ENCODE peak calls at places on chromosomes 11 and 22, in five cellular contexts. A is IMR-90, P is tibial nerve, E is colonic mucosa, U is lower lobe of right lung. R is an unnamed sample.

GRCh38 chr11:46369458-46370152 is 11.9 kb upstream of the MDK start:
- DNase-seq in A (peak; percentile 77), P (peak; percentile 22), E (peak; percentile 52), U (no peak), R (peak; percentile 65)

GRCh38 chr11:2702771-2703486 is 3.1 kb upstream of the KCNQ1OT1 start:
- DNase-seq in U (peak; percentile 32), P (no peak), E (no peak), A (no peak), R (no peak)

GRCh38 chr22:39748877-39749276 is 144.7 kb downstream of the ENTHD1 start:
- DNase-seq in P (no peak), E (no peak), A (peak; percentile 97), U (no peak), R (no peak)

GRCh38 chr11:41320233-41320993 is 139.0 kb downstream of the LRRC4C start:
- DNase-seq in U (no peak), E (no peak), A (no peak), P (no peak), R (no peak)

GRCh38 chr11:134052395-134052987 is 16.4 kb upstream of the JAM3 start:
- DNase-seq in U (no peak), A (peak; percentile 22), P (no peak), E (no peak), R (no peak)

GRCh38 chr22:31926969-31927368 is 17.4 kb upstream of the YWHAH start:
- DNase-seq in A (no peak), U (no peak), P (no peak), E (no peak), R (no peak)

GRCh38 chr11:130847517-130847916 is 68.8 kb downstream of the SNX19 start:
- DNase-seq in E (no peak), P (no peak), A (peak; percentile 87), U (no peak), R (no peak)

GRCh38 chr11:124778281-124778680 is 16.2 kb upstream of the ESAM start:
- DNase-seq in A (no peak), P (no peak), E (no peak), U (no peak), R (no peak)

GRCh38 chr22:42930810-42931420 is 73.8 kb upstream of the ARFGAP3 start:
- DNase-seq in P (no peak), E (no peak), A (peak; percentile 52), U (no peak), R (no peak)

GRCh38 chr11:113163291-113164030 is 150.9 kb upstream of the TTC12 start:
- DNase-seq in A (no peak), U (no peak), E (no peak), P (peak; percentile 63), R (no peak)

GRCh38 chr11:107116358-107116757 is 98.1 kb upstream of the GUCY1A2 start:
- DNase-seq in E (no peak), P (no peak), U (no peak), A (no peak), R (no peak)

GRCh38 chr11:102794382-102794781 is 3.6 kb downstream of the MMP1 start:
- DNase-seq in P (no peak), U (no peak), E (no peak), A (peak; percentile 50), R (no peak)

GRCh38 chr22:17897411-17897810 is 123.1 kb upstream of the BID start:
- DNase-seq in E (no peak), P (no peak), U (no peak), A (no peak), R (no peak)

GRCh38 chr11:10067629-10068300 is 226.3 kb downstream of the SBF2 start:
- DNase-seq in P (no peak), E (no peak), U (no peak), A (no peak), R (no peak)

GRCh38 chr11:115678942-115679341 is 174.7 kb upstream of the CADM1 start:
- DNase-seq in E (peak; percentile 60), P (no peak), A (no peak), U (no peak), R (no peak)

GRCh38 chr11:64765291-64765803 is 5.6 kb upstream of the PYGM start:
- DNase-seq in P (no peak), A (no peak), U (no peak), E (no peak), R (no peak)

GRCh38 chr22:28075260-28075981 is 156.4 kb upstream of the PITPNB start:
- DNase-seq in E (peak; percentile 29), U (peak; percentile 50), P (peak; percentile 65), A (peak; percentile 91), R (no peak)

GRCh38 chr11:117600261-117600783 is 196.7 kb downstream of the DSCAML1 start:
- DNase-seq in U (no peak), P (no peak), A (no peak), E (no peak), R (no peak)

GRCh38 chr22:44451016-44451415 is 47.0 kb downstream of the RTL6 start:
- DNase-seq in A (no peak), P (no peak), U (no peak), E (no peak), R (no peak)

GRCh38 chr22:36571991-36572390 is 43.0 kb upstream of the EIF3D start:
- DNase-seq in U (no peak), P (no peak), E (no peak), A (no peak), R (no peak)

GRCh38 chr11:34234086-34234740 is 123.6 kb downstream of the ABTB2 start:
- DNase-seq in U (no peak), E (peak; percentile 86), P (no peak), A (peak; percentile 78), R (peak; percentile 75)

GRCh38 chr11:113805640-113806039 is 26.0 kb downstream of the CLDN25 start:
- DNase-seq in A (peak; percentile 5), U (no peak), P (no peak), E (no peak), R (no peak)

GRCh38 chr22:37526376-37526775 is 7.2 kb upstream of the CARD10 start:
- DNase-seq in U (no peak), E (no peak), P (no peak), A (no peak), R (no peak)

GRCh38 chr22:36373258-36373579 is 14.5 kb downstream of the MYH9 start:
- DNase-seq in U (peak; percentile 87), A (peak; percentile 9), P (peak; percentile 34), E (no peak), R (no peak)

GRCh38 chr11:73249304-73249703 is 22.8 kb upstream of the P2RY6 start:
- DNase-seq in E (no peak), P (no peak), U (no peak), A (peak; percentile 22), R (no peak)

GRCh38 chr11:103953797-103954495 is 82.5 kb upstream of the DDI1 start:
- DNase-seq in U (no peak), E (no peak), A (no peak), P (no peak), R (no peak)

GRCh38 chr11:63602296-63602695 is 11.9 kb downstream of the PLAAT3 start:
- DNase-seq in E (no peak), A (peak; percentile 80), U (no peak), P (no peak), R (no peak)

GRCh38 chr22:45880091-45880651 is 96.8 kb downstream of the WNT7B start:
- DNase-seq in A (no peak), P (no peak), E (no peak), U (peak; percentile 39), R (no peak)

GRCh38 chr11:104705475-104706195 is 192.6 kb downstream of the CASP12 start:
- DNase-seq in A (peak; percentile 18), U (peak; percentile 35), E (peak; percentile 28), P (peak; percentile 29), R (peak; percentile 77)

GRCh38 chr22:44133901-44134511 is 46.7 kb upstream of the PARVG start:
- DNase-seq in A (no peak), E (no peak), U (peak; percentile 28), P (peak; percentile 8), R (no peak)

GRCh38 chr11:110989734-110990133 is 255.8 kb upstream of the POU2AF2 start:
- DNase-seq in P (peak; percentile 79), U (no peak), A (peak; percentile 90), E (no peak), R (no peak)

GRCh38 chr11:637593-638507 is 781 bp downstream of the DRD4 start:
- DNase-seq in U (no peak), A (no peak), E (no peak), P (no peak), R (no peak)
- TF ChIP-seq CTCF in U (no peak), A (no peak), E (no peak), P (no peak), R (no peak)

GRCh38 chr11:12118940-12119339 is 8.6 kb downstream of the MICAL2 start:
- DNase-seq in U (no peak), P (no peak), A (peak; percentile 46), E (no peak), R (no peak)
- H3K4me1 ChIP-seq in U (peaks cover 51% of the 10 kb centered on the region), P (peaks cover 15% of the 10 kb centered on the region), A (peaks cover 65% of the 10 kb centered on the region), E (peaks cover 12% of the 10 kb centered on the region), R (no peaks in the 10 kb centered on the region)

GRCh38 chr11:17350455-17351170 is 987 bp upstream of the NCR3LG1 start:
- DNase-seq in E (no peak), A (no peak), P (no peak), U (no peak), R (no peak)

GRCh38 chr11:17351510-17352176 is at the start of gene NCR3LG1:
- DNase-seq in E (peak; percentile 85), P (peak; percentile 31), U (peak; percentile 74), A (peak; percentile 77), R (peak; percentile 81)

GRCh38 chr11:17353228-17354021 is 1.8 kb downstream of the NCR3LG1 start:
- DNase-seq in P (peak; percentile 24), E (peak; percentile 87), U (peak; percentile 83), A (peak; percentile 76), R (peak; percentile 47)

GRCh38 chr11:17352925-17353227 is 1.3 kb downstream of the NCR3LG1 start:
- DNase-seq in A (peak; percentile 34), U (peak; percentile 67), E (peak; percentile 68), P (peak; percentile 8), R (peak; percentile 44)

DNA sequence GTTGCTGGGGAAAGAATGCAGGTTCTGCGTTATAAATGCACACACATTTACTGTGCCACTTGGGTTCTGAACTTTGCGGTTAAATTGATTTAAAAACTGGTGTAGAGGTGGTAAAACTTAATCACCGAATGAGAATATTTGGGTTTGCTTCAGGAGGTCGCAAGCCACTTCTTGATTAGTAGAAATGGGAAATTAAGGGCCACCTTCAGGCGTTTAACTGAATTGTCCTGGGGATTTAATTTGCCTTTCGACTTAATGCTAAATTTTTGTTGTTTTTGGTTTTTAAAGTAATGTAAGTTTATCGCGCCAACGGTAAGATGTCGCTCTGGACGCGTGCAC is 460 bp upstream of the NCR3LG1 start:
- DNase-seq in P (no peak), E (no peak), A (no peak), U (no peak), R (no peak)
- H3K4me3 ChIP-seq in P (peak overlapping the region; percentile 54), E (peak overlapping the region; percentile 54), A (peak overlapping the region; percentile 66), U (peak overlapping the region; percentile 71), R (peak overlapping the region; percentile 57)

DNA sequence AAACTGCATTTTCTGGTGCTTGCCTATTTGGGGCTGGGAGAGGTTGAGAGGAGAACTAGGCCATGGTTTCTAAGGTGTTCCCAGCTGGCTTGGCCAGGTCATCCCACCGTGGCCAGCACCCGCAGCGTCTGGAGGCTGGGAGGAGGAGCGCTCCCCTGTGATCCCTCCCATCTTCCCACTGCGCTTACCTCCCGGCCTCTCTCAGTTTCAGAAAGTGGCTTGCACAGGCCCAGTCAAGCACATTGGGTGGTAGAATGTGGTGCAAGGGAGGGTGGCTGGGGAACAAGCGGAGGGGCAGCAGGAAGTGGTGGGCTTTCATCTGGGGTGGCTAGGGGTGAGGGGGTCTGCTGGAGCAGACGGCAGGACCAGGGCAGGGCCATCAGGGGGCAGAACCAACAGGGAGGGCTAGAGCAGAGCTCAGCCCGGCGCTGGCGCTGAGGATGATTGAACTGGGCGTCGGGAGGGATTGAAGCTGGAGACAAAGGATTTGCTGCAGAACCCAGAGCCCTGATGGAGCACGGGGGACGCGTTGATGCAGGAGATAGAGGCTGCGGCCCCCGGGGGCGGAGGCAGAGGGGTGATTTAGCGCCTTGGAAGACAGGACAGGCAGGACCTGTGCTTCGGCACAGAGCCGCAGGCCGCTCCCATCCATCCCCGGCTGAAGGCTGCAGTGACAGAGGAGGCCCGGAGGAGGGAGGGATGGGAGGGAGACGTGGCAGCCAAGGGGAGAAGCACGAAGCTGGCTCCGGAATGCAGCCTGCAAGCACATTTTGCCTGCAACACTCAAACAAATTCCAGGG is 76.0 kb downstream of the TRIM29 start:
- DNase-seq in A (no peak), E (no peak), U (no peak), P (no peak), R (no peak)
- TF ChIP-seq CTCF in A (no peak), E (no peak), U (no peak), P (no peak), R (no peak)